ENCODE peak calls at places on chromosomes 7 and 10, in seven cellular contexts. A, J, M, B, X, D and L are unnamed samples.

GRCh38 chr7:86932038-86932512 is 127.4 kb downstream of the ELAPOR2 start:
- DNase-seq in A (no peak), J (no peak), M (no peak), B (no peak), X (peak), D (no peak), L (peak)

GRCh38 chr7:122198581-122198980 is 54.5 kb upstream of the AASS start:
- DNase-seq in A (no peak), J (no peak), M (no peak), B (no peak), X (no peak), D (no peak), L (no peak)

GRCh38 chr7:5248201-5248885 is 34.4 kb upstream of the SLC29A4 start:
- DNase-seq in A (peak), J (peak), M (no peak), B (no peak), X (peak), D (no peak), L (peak)

GRCh38 chr10:36097696-36098095 is 455.6 kb upstream of the FZD8 start:
- DNase-seq in A (no peak), J (no peak), M (no peak), B (no peak), X (no peak), D (no peak), L (no peak)

GRCh38 chr10:47027108-47027811 is 116.0 kb downstream of the PTPN20 start:
- DNase-seq in A (no peak), J (no peak), M (no peak), B (no peak), X (no peak), D (no peak), L (no peak)

GRCh38 chr7:49995681-49996080 is 97.4 kb downstream of the ZPBP start:
- DNase-seq in A (no peak), J (no peak), M (no peak), B (no peak), X (no peak), D (no peak), L (no peak)

GRCh38 chr7:152105205-152105604 is 79.7 kb downstream of the GALNT11 start:
- DNase-seq in A (no peak), J (no peak), M (no peak), B (no peak), X (no peak), D (no peak), L (no peak)

GRCh38 chr10:106863549-106863948 is 301.0 kb downstream of the SORCS1 start:
- DNase-seq in A (no peak), J (no peak), M (no peak), B (no peak), X (no peak), D (no peak), L (no peak)

GRCh38 chr10:89283174-89283987 is 18.5 kb upstream of the IFIT2 start:
- DNase-seq in A (peak), J (no peak), M (no peak), B (peak), X (peak), D (no peak), L (peak)

GRCh38 chr10:66273966-66274519 is 651.8 kb upstream of the LRRTM3 start:
- DNase-seq in A (no peak), J (no peak), M (no peak), B (no peak), X (no peak), D (no peak), L (no peak)

GRCh38 chr10:58585425-58585824 is 72.8 kb downstream of the BICC1 start:
- DNase-seq in A (no peak), J (no peak), M (no peak), B (no peak), X (no peak), D (no peak), L (no peak)

GRCh38 chr7:2170576-2171521 is 61.9 kb downstream of the MAD1L1 start:
- DNase-seq in A (no peak), J (no peak), M (no peak), B (peak), X (no peak), D (no peak), L (no peak)

GRCh38 chr10:8602821-8603220 is 548.3 kb downstream of the GATA3 start:
- DNase-seq in A (no peak), J (no peak), M (no peak), B (no peak), X (no peak), D (no peak), L (no peak)

GRCh38 chr7:152544971-152545619 is 109.3 kb upstream of the KMT2C start:
- DNase-seq in A (no peak), J (no peak), M (no peak), B (no peak), X (no peak), D (no peak), L (no peak)

GRCh38 chr7:40839881-40840280 is 705.1 kb downstream of the SUGCT start:
- DNase-seq in A (no peak), J (no peak), M (no peak), B (no peak), X (no peak), D (no peak), L (peak)

GRCh38 chr10:48456361-48456804 is 148.5 kb downstream of the ARHGAP22 start:
- DNase-seq in A (no peak), J (peak), M (no peak), B (peak), X (peak), D (no peak), L (no peak)

GRCh38 chr10:61623101-61623500 is 39.6 kb upstream of the CABCOCO1 start:
- DNase-seq in A (peak), J (no peak), M (no peak), B (no peak), X (peak), D (no peak), L (no peak)

GRCh38 chr7:30563326-30563942 is 31.2 kb upstream of the GARS1 start:
- DNase-seq in A (no peak), J (no peak), M (no peak), B (no peak), X (peak), D (no peak), L (peak)

GRCh38 chr7:66921396-66921917 is 432 bp downstream of the TMEM248 start:
- DNase-seq in A (peak), J (no peak), M (no peak), B (peak), X (peak), D (no peak), L (peak)

GRCh38 chr7:95611224-95611623 is 14.9 kb upstream of the PDK4 start:
- DNase-seq in A (no peak), J (no peak), M (no peak), B (no peak), X (no peak), D (no peak), L (no peak)

GRCh38 chr7:118844748-118845147 is 620.2 kb downstream of the ANKRD7 start:
- DNase-seq in A (no peak), J (no peak), M (no peak), B (no peak), X (no peak), D (no peak), L (no peak)

GRCh38 chr7:74284781-74285259 is 4.4 kb upstream of the CLIP2 start:
- DNase-seq in A (no peak), J (no peak), M (no peak), B (no peak), X (no peak), D (no peak), L (no peak)

GRCh38 chr7:107262857-107263256 is 94.1 kb downstream of the HBP1 start:
- DNase-seq in A (no peak), J (no peak), M (no peak), B (no peak), X (no peak), D (no peak), L (peak)